ENCODE peak calls at places on chromosomes 12 and 14, in nine cellular contexts. F, C, D, P, Y, E, V, G and L are unnamed samples.

GRCh38 chr14:96693986-96694385 is 103.2 kb upstream of the VRK1 start:
- DNase-seq in F (no peak), C (no peak), D (no peak), P (no peak), Y (no peak), E (no peak), V (no peak), G (no peak), L (no peak)

GRCh38 chr12:124359671-124360581 is 65.0 kb downstream of the RFLNA start:
- DNase-seq in F (peak; percentile 96), C (no peak), D (peak; percentile 91), P (no peak), Y (no peak), E (peak; percentile 87), V (no peak), G (peak; percentile 89), L (peak; percentile 83)

GRCh38 chr12:100106861-100107260 is 35.8 kb downstream of the BLTP3B start:
- DNase-seq in F (no peak), C (no peak), D (no peak), P (no peak), Y (no peak), E (no peak), V (no peak), G (no peak), L (no peak)

GRCh38 chr12:113547157-113547556 is 75.5 kb upstream of the LHX5 start:
- DNase-seq in F (no peak), C (no peak), D (no peak), P (no peak), Y (no peak), E (no peak), V (no peak), G (no peak), L (no peak)

GRCh38 chr12:102917026-102917787 is at the start of gene PAH:
- DNase-seq in F (peak; percentile 40), C (no peak), D (peak; percentile 92), P (no peak), Y (peak; percentile 27), E (no peak), V (peak; percentile 79), G (peak; percentile 15), L (peak; percentile 47)

GRCh38 chr12:25689996-25690501 is 137.0 kb upstream of the LMNTD1 start:
- DNase-seq in F (peak; percentile 57), C (no peak), D (peak; percentile 66), P (peak; percentile 71), Y (no peak), E (no peak), V (no peak), G (peak; percentile 15), L (peak; percentile 50)

GRCh38 chr12:26736563-26737486 is 96.2 kb downstream of the ITPR2 start:
- DNase-seq in F (no peak), C (no peak), D (no peak), P (peak; percentile 65), Y (no peak), E (no peak), V (no peak), G (no peak), L (no peak)

GRCh38 chr12:31518680-31519227 is 72.2 kb downstream of the DENND5B start:
- DNase-seq in F (no peak), C (no peak), D (no peak), P (peak; percentile 97), Y (no peak), E (no peak), V (no peak), G (peak; percentile 35), L (no peak)

GRCh38 chr12:105382771-105383632 is 52.5 kb downstream of the C12orf75 start:
- DNase-seq in F (peak; percentile 41), C (peak; percentile 31), D (no peak), P (peak; percentile 47), Y (peak; percentile 29), E (peak; percentile 71), V (peak; percentile 49), G (no peak), L (no peak)

GRCh38 chr14:75070383-75070782 is 942 bp downstream of the ZC2HC1C start:
- DNase-seq in F (peak; percentile 64), C (no peak), D (peak; percentile 73), P (no peak), Y (no peak), E (peak; percentile 35), V (no peak), G (no peak), L (no peak)

GRCh38 chr12:122687091-122687490 is 16.1 kb downstream of the HCAR2 start:
- DNase-seq in F (no peak), C (no peak), D (no peak), P (no peak), Y (no peak), E (no peak), V (no peak), G (no peak), L (peak; percentile 90)

GRCh38 chr14:98808494-98809407 is 463.2 kb downstream of the BCL11B start:
- DNase-seq in F (no peak), C (no peak), D (no peak), P (peak; percentile 37), Y (no peak), E (no peak), V (no peak), G (no peak), L (no peak)

GRCh38 chr14:81729622-81730021 is 196.0 kb upstream of the SEL1L start:
- DNase-seq in F (no peak), C (no peak), D (no peak), P (no peak), Y (no peak), E (no peak), V (no peak), G (no peak), L (no peak)

GRCh38 chr14:81727243-81727642 is 193.6 kb upstream of the SEL1L start:
- DNase-seq in F (peak; percentile 66), C (no peak), D (peak; percentile 59), P (no peak), Y (no peak), E (peak; percentile 29), V (no peak), G (no peak), L (no peak)

GRCh38 chr14:81728447-81728846 is 194.8 kb upstream of the SEL1L start:
- DNase-seq in F (no peak), C (no peak), D (no peak), P (no peak), Y (no peak), E (no peak), V (no peak), G (no peak), L (no peak)
- H3K4me1 ChIP-seq in F (peaks cover 6% of the 10 kb centered on the region), C (no peaks in the 10 kb centered on the region), D (no peaks in the 10 kb centered on the region), P (no peaks in the 10 kb centered on the region), Y (no peaks in the 10 kb centered on the region), E (no peaks in the 10 kb centered on the region), V (no peaks in the 10 kb centered on the region), G (no peaks in the 10 kb centered on the region), L (no peaks in the 10 kb centered on the region)

GRCh38 chr14:64260418-64260817 is 33.8 kb downstream of the ESR2 start:
- DNase-seq in F (no peak), C (no peak), D (no peak), P (no peak), Y (no peak), E (no peak), V (no peak), G (no peak), L (no peak)

GRCh38 chr14:64253672-64254071 is 40.5 kb downstream of the ESR2 start:
- DNase-seq in F (no peak), C (no peak), D (no peak), P (peak; percentile 48), Y (no peak), E (no peak), V (no peak), G (no peak), L (no peak)

GRCh38 chr14:64255756-64256155 is 38.4 kb downstream of the ESR2 start:
- DNase-seq in F (no peak), C (no peak), D (no peak), P (no peak), Y (no peak), E (no peak), V (no peak), G (no peak), L (no peak)
- H3K36me3 ChIP-seq in F (no peaks in the 10 kb centered on the region), C (no peaks in the 10 kb centered on the region), D (no peaks in the 10 kb centered on the region), P (no peaks in the 10 kb centered on the region), Y (no peaks in the 10 kb centered on the region), E (no peaks in the 10 kb centered on the region), V (no peaks in the 10 kb centered on the region), G (no peaks in the 10 kb centered on the region), L (no peaks in the 10 kb centered on the region)

GRCh38 chr14:83689265-83689664 is 1840.7 kb upstream of the FLRT2 start:
- DNase-seq in F (no peak), C (no peak), D (no peak), P (no peak), Y (no peak), E (no peak), V (no peak), G (no peak), L (no peak)
- H3K9me3 ChIP-seq in F (no peaks in the 10 kb centered on the region), C (no peaks in the 10 kb centered on the region), D (no peaks in the 10 kb centered on the region), P (peaks cover 2% of the 10 kb centered on the region), Y (no peaks in the 10 kb centered on the region), E (peaks cover 9% of the 10 kb centered on the region), V (no peaks in the 10 kb centered on the region), G (no peaks in the 10 kb centered on the region), L (peaks cover 5% of the 10 kb centered on the region)

GRCh38 chr12:46368138-46368537 is 4.4 kb downstream of the SLC38A2 start:
- DNase-seq in F (no peak), C (no peak), D (no peak), P (no peak), Y (no peak), E (no peak), V (no peak), G (no peak), L (no peak)

GRCh38 chr12:46368684-46369083 is 3.9 kb downstream of the SLC38A2 start:
- DNase-seq in F (no peak), C (no peak), D (no peak), P (no peak), Y (no peak), E (no peak), V (no peak), G (no peak), L (no peak)

GRCh38 chr12:46369474-46370379 is 2.8 kb downstream of the SLC38A2 start:
- DNase-seq in F (no peak), C (no peak), D (no peak), P (no peak), Y (no peak), E (no peak), V (no peak), G (no peak), L (no peak)

GRCh38 chr12:46370380-46370734 is 2.2 kb downstream of the SLC38A2 start:
- DNase-seq in F (no peak), C (no peak), D (no peak), P (no peak), Y (no peak), E (no peak), V (no peak), G (no peak), L (no peak)

GRCh38 chr12:46369095-46369473 is 3.5 kb downstream of the SLC38A2 start:
- DNase-seq in F (no peak), C (no peak), D (no peak), P (no peak), Y (no peak), E (no peak), V (no peak), G (no peak), L (no peak)
- H3K4me1 ChIP-seq in F (peaks cover 33% of the 10 kb centered on the region), C (peaks cover 44% of the 10 kb centered on the region), D (no peaks in the 10 kb centered on the region), P (peaks cover 47% of the 10 kb centered on the region), Y (peaks cover 3% of the 10 kb centered on the region), E (peaks cover 5% of the 10 kb centered on the region), V (peaks cover 7% of the 10 kb centered on the region), G (peaks cover 11% of the 10 kb centered on the region), L (peaks cover 72% of the 10 kb centered on the region)